ENCODE peak calls at places on chromosomes 3 and 15, in seven cellular contexts. X is mesendoderm, M is H1, K is IMR-90, I is neuronal stem cell, W is trophoblast cell, L is mesenchymal stem cell. V is an unnamed sample.

GRCh38 chr3:158789592-158789991 is 12.3 kb upstream of the MFSD1 start:
- DNase-seq in X (no peak), M (no peak), K (peak), I (no peak), W (no peak), L (peak), V (no peak)

GRCh38 chr3:111712294-111713180 is 117.4 kb upstream of the ZBED2 start:
- DNase-seq in X (peak), M (no peak), K (no peak), I (no peak), W (no peak), L (no peak), V (no peak)

GRCh38 chr3:193851941-193852674 is 259.1 kb downstream of the OPA1 start:
- DNase-seq in X (peak), M (peak), K (no peak), I (peak), W (no peak), L (no peak), V (peak)

GRCh38 chr3:119652306-119653033 is 7.9 kb downstream of the POPDC2 start:
- DNase-seq in X (no peak), M (no peak), K (no peak), I (no peak), W (no peak), L (no peak), V (no peak)

GRCh38 chr3:69032137-69032536 is 18.7 kb upstream of the EOGT start:
- DNase-seq in X (no peak), M (no peak), K (peak), I (no peak), W (peak), L (peak), V (no peak)

GRCh38 chr3:5136619-5137429 is 14.7 kb downstream of the ARL8B start:
- DNase-seq in X (peak), M (no peak), K (peak), I (no peak), W (no peak), L (peak), V (peak)

GRCh38 chr3:133283958-133284807 is 115.7 kb upstream of the BFSP2 start:
- DNase-seq in X (peak), M (no peak), K (peak), I (peak), W (no peak), L (no peak), V (peak)

GRCh38 chr15:62119224-62119925 is 45.7 kb downstream of the C2CD4B start:
- DNase-seq in X (peak), M (no peak), K (peak), I (no peak), W (peak), L (peak), V (no peak)

GRCh38 chr3:74539879-74540278 is 74.6 kb downstream of the CNTN3 start:
- DNase-seq in X (no peak), M (no peak), K (no peak), I (no peak), W (no peak), L (no peak), V (no peak)

GRCh38 chr3:87370007-87370406 is 93.6 kb upstream of the POU1F1 start:
- DNase-seq in X (no peak), M (no peak), K (no peak), I (no peak), W (no peak), L (no peak), V (no peak)

GRCh38 chr15:59242649-59243048 is 36.0 kb downstream of the LDHAL6B start:
- DNase-seq in X (no peak), M (no peak), K (no peak), I (no peak), W (no peak), L (no peak), V (no peak)

GRCh38 chr15:67607329-67607728 is 64.8 kb downstream of the MAP2K5 start:
- DNase-seq in X (no peak), M (no peak), K (no peak), I (no peak), W (no peak), L (no peak), V (no peak)

GRCh38 chr3:128455786-128456748 is 10.6 kb downstream of the DNAJB8 start:
- DNase-seq in X (no peak), M (no peak), K (no peak), I (no peak), W (no peak), L (no peak), V (no peak)

GRCh38 chr15:68930268-68931022 is at the start of gene SPESP1:
- DNase-seq in X (no peak), M (no peak), K (peak), I (no peak), W (peak), L (no peak), V (no peak)

GRCh38 chr3:143465638-143466037 is 346.1 kb downstream of the CHST2 start:
- DNase-seq in X (no peak), M (no peak), K (no peak), I (no peak), W (no peak), L (no peak), V (no peak)

GRCh38 chr15:68424754-68425390 is 7.1 kb downstream of the ITGA11 start:
- DNase-seq in X (no peak), M (no peak), K (peak), I (no peak), W (no peak), L (peak), V (no peak)

GRCh38 chr15:51776952-51777574 is 25.7 kb downstream of the TMOD2 start:
- DNase-seq in X (peak), M (peak), K (peak), I (peak), W (peak), L (peak), V (peak)

GRCh38 chr3:172256101-172256687 is 192.1 kb downstream of the GHSR start:
- DNase-seq in X (no peak), M (no peak), K (peak), I (no peak), W (peak), L (peak), V (no peak)

GRCh38 chr3:146589899-146590508 is 15.1 kb downstream of the PLSCR5 start:
- DNase-seq in X (peak), M (no peak), K (peak), I (no peak), W (peak), L (peak), V (no peak)

GRCh38 chr3:69718832-69719231 is 20.4 kb upstream of the MITF start:
- DNase-seq in X (peak), M (peak), K (no peak), I (no peak), W (no peak), L (no peak), V (peak)

GRCh38 chr3:164451083-164451910 is 627.0 kb downstream of the SI start:
- DNase-seq in X (peak), M (no peak), K (no peak), I (no peak), W (no peak), L (no peak), V (peak)

GRCh38 chr15:29345549-29346525 is 76.2 kb upstream of the NSMCE3 start:
- DNase-seq in X (peak), M (peak), K (no peak), I (peak), W (no peak), L (no peak), V (peak)

GRCh38 chr15:73866881-73867410 is 6.4 kb upstream of the TBC1D21 start:
- DNase-seq in X (peak), M (peak), K (no peak), I (no peak), W (no peak), L (no peak), V (peak)

GRCh38 chr3:120289636-120290035 is 4.6 kb upstream of the GPR156 start:
- DNase-seq in X (no peak), M (no peak), K (no peak), I (no peak), W (no peak), L (no peak), V (no peak)

GRCh38 chr3:136050250-136050649 is 84.7 kb downstream of the PPP2R3A start:
- DNase-seq in X (no peak), M (no peak), K (no peak), I (no peak), W (no peak), L (no peak), V (no peak)

GRCh38 chr3:13892304-13892703 is 12.4 kb upstream of the WNT7A start:
- DNase-seq in X (no peak), M (no peak), K (no peak), I (no peak), W (no peak), L (no peak), V (no peak)

GRCh38 chr3:14031271-14031670 is 93.4 kb downstream of the CHCHD4 start:
- DNase-seq in X (no peak), M (no peak), K (peak), I (no peak), W (no peak), L (no peak), V (no peak)

GRCh38 chr3:58417075-58417474 is 16.6 kb downstream of the PDHB start:
- DNase-seq in X (no peak), M (no peak), K (no peak), I (no peak), W (no peak), L (no peak), V (no peak)

GRCh38 chr3:63193647-63194046 is 84.5 kb upstream of the SYNPR start:
- DNase-seq in X (peak), M (no peak), K (no peak), I (peak), W (no peak), L (no peak), V (no peak)

GRCh38 chr3:180802837-180803236 is 109.6 kb upstream of the FXR1 start:
- DNase-seq in X (peak), M (no peak), K (peak), I (peak), W (no peak), L (peak), V (no peak)

DNA sequence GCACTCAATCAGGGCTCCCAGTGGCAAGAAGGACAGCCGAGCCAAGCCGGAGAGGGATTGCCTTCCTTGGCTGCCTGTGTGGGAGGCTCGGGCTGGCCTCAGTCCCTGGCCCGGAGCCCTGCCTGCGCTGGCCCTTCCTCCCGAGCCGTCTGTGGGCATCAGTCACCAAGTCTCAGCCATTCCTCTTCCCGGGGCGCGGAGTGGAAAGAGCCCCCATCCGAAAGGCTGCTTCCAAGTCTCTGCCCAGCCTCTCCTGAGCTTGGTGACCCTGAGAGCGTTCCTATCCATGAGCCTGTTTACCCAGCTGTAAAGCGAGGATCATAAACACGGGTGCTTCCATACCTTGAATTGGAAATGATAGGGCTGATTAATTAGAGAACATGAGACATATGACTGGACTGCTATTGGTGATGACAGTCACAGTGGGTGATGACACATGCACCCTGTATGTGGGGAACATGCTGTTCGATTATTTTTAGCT is 59.1 kb upstream of the TLE3 start:
- DNase-seq in X (no peak), M (no peak), K (peak), I (no peak), W (no peak), L (peak), V (no peak)
- H3K18ac ChIP-seq in X (no peak), M (no peak), K (no peak), I (peak), W (no peak), L (peak), V (no peak)

GRCh38 chr15:40264321-40265153 is 18.3 kb downstream of the ANKRD63 start:
- DNase-seq in X (no peak), M (no peak), K (no peak), I (no peak), W (no peak), L (no peak), V (no peak)

GRCh38 chr15:40267670-40268069 is 15.2 kb downstream of the ANKRD63 start:
- DNase-seq in X (no peak), M (no peak), K (no peak), I (no peak), W (no peak), L (no peak), V (no peak)

GRCh38 chr15:40265355-40265754 is 17.5 kb downstream of the ANKRD63 start:
- DNase-seq in X (no peak), M (no peak), K (no peak), I (no peak), W (no peak), L (no peak), V (no peak)

GRCh38 chr15:40265875-40266274 is 17.0 kb downstream of the ANKRD63 start:
- DNase-seq in X (no peak), M (no peak), K (no peak), I (no peak), W (no peak), L (no peak), V (no peak)

GRCh38 chr15:40266828-40267304 is 16.0 kb downstream of the ANKRD63 start:
- DNase-seq in X (peak), M (no peak), K (peak), I (no peak), W (peak), L (peak), V (no peak)
- H3K23ac ChIP-seq in X (no peak), M (no peak), K (no peak), I (no peak), W (no peak), L (no peak), V (no peak)

GRCh38 chr3:185528481-185529009 is 23.8 kb downstream of the LIPH start:
- DNase-seq in X (no peak), M (no peak), K (no peak), I (no peak), W (no peak), L (no peak), V (no peak)

GRCh38 chr3:185521349-185522138 is 22.7 kb upstream of the TMEM41A start:
- DNase-seq in X (no peak), M (no peak), K (no peak), I (no peak), W (no peak), L (no peak), V (no peak)

GRCh38 chr3:185527364-185527763 is 25.0 kb downstream of the LIPH start:
- DNase-seq in X (no peak), M (no peak), K (no peak), I (no peak), W (peak), L (no peak), V (no peak)

DNA sequence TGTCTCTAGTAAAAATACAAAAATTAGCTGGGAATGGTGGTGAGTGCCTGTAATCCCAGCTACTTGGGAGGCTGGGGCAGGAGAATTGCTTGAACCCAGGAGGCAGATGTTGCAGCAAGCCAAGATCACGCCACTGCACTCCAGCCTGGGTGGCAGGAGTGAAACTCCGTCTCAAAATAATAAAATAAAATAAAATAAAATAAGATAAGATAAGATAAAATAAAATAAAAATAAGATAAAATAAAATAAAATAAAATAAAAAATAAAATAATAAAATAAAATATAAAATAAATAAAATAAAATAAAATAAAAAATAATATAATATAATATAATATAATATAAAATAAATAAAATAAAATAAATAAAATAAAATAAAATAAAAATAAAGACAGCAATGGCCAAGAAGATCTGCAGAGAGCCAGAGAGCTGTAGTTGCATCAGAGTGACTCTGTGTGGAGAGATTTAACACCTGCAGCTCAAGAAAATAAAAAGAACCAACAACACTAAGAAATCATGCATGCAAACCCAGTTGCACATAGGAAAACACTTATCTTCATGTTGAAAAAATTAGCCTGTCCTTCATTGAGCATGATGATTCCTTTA is 25.9 kb downstream of the LIPH start:
- DNase-seq in X (no peak), M (no peak), K (no peak), I (no peak), W (no peak), L (no peak), V (no peak)
- H4K8ac ChIP-seq in X (no peak), M (no peak), K (no peak), I (no peak), W (no peak), L (no peak), V (no peak)

GRCh38 chr15:30918366-30918765 is 14.7 kb downstream of the FAN1 start:
- DNase-seq in X (no peak), M (no peak), K (no peak), I (no peak), W (no peak), L (no peak), V (no peak)

GRCh38 chr15:30917013-30917412 is 13.3 kb downstream of the FAN1 start:
- DNase-seq in X (no peak), M (no peak), K (no peak), I (no peak), W (no peak), L (no peak), V (no peak)

GRCh38 chr15:30921106-30921505 is 17.4 kb downstream of the FAN1 start:
- DNase-seq in X (no peak), M (no peak), K (no peak), I (no peak), W (no peak), L (no peak), V (no peak)

GRCh38 chr15:30919877-30920550 is 16.3 kb downstream of the FAN1 start:
- DNase-seq in X (no peak), M (no peak), K (no peak), I (no peak), W (no peak), L (no peak), V (no peak)

DNA sequence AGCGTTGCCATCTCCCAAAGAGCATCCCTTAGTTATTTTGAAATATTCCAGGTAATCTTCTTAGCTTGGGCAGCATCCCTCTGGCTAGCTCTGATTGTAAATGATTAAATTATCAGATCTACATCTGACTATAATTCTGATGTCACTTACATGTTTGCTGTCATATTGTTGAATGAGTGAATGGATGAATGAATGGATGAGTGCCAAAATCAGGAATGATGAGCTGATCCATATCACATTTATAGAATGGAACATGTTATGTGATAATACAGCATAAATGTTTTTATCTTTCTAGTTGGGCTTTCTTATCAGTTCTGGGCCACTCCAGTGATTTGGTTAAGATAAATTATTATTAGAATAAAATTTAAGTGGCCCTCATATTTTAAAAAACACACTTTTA is 14.0 kb downstream of the FAN1 start:
- DNase-seq in X (no peak), M (no peak), K (no peak), I (no peak), W (no peak), L (no peak), V (no peak)
- H3K18ac ChIP-seq in X (no peak), M (no peak), K (no peak), I (no peak), W (no peak), L (no peak), V (no peak)

DNA sequence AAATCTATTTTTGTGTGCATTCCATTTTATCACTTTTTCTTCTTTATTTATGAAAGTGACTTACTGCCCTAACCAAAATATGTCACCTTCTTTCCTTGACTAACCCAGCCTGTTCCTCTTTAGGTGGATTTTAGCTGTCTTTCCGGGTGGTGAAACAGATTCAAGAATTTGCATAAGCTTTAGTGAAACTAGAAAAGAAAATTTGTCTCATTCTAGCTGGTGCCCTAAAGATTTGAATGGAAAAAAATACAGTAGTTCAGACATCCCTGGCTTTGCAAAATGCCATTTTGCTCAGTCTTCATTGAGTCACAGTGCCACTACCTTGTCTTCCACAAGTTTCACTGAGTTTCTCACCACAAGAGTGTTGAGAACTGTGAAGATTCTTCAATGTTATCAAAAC is 28.2 kb upstream of the CCDC50 start:
- DNase-seq in X (no peak), M (no peak), K (no peak), I (no peak), W (no peak), L (no peak), V (no peak)
- H3K23ac ChIP-seq in X (no peak), M (no peak), K (peak), I (no peak), W (no peak), L (no peak), V (no peak)

V was measured in H9.